ENCODE peak calls at places on chromosomes 2 and 18, in seven cellular contexts. One of them, this sample, is unnamed.

GRCh38 chr18:44715841-44716240 is 35.2 kb downstream of the SETBP1 start:
- DNase-seq in left ventricle myocardium inferior: no peak
- DNase-seq in adipocyte: peak; percentile 27
- DNase-seq in progenitor cell of endocrine pancreas: no peak
- DNase-seq in stimulated activated CD4-positive, alpha-beta T cell treated with anti-CD3 and anti-CD28 coated beads, TNF-alpha, amount 100 ng/mL, for 4 hours: no peak
- DNase-seq in COR-L47: peak; percentile 82
- DNase-seq in neuronal stem cell: no peak
- DNase-seq in this sample: no peak

GRCh38 chr18:47736376-47737140 is 193.9 kb downstream of the SMAD2 start:
- DNase-seq in left ventricle myocardium inferior: no peak
- DNase-seq in adipocyte: no peak
- DNase-seq in progenitor cell of endocrine pancreas: no peak
- DNase-seq in stimulated activated CD4-positive, alpha-beta T cell treated with anti-CD3 and anti-CD28 coated beads, TNF-alpha, amount 100 ng/mL, for 4 hours: no peak
- DNase-seq in COR-L47: no peak
- DNase-seq in neuronal stem cell: no peak
- DNase-seq in this sample: no peak

GRCh38 chr18:12048010-12048826 is 45.4 kb upstream of the ANKRD62 start:
- DNase-seq in left ventricle myocardium inferior: no peak
- DNase-seq in adipocyte: no peak
- DNase-seq in progenitor cell of endocrine pancreas: no peak
- DNase-seq in stimulated activated CD4-positive, alpha-beta T cell treated with anti-CD3 and anti-CD28 coated beads, TNF-alpha, amount 100 ng/mL, for 4 hours: no peak
- DNase-seq in COR-L47: no peak
- DNase-seq in neuronal stem cell: no peak
- DNase-seq in this sample: no peak

GRCh38 chr2:154427453-154427852 is 271.0 kb upstream of the KCNJ3 start:
- DNase-seq in left ventricle myocardium inferior: no peak
- DNase-seq in adipocyte: no peak
- DNase-seq in progenitor cell of endocrine pancreas: no peak
- DNase-seq in stimulated activated CD4-positive, alpha-beta T cell treated with anti-CD3 and anti-CD28 coated beads, TNF-alpha, amount 100 ng/mL, for 4 hours: no peak
- DNase-seq in COR-L47: no peak
- DNase-seq in neuronal stem cell: no peak
- DNase-seq in this sample: no peak

GRCh38 chr2:113277474-113278072 is 1.1 kb downstream of the PAX8 start:
- DNase-seq in left ventricle myocardium inferior: no peak
- DNase-seq in adipocyte: no peak
- DNase-seq in progenitor cell of endocrine pancreas: no peak
- DNase-seq in stimulated activated CD4-positive, alpha-beta T cell treated with anti-CD3 and anti-CD28 coated beads, TNF-alpha, amount 100 ng/mL, for 4 hours: no peak
- DNase-seq in COR-L47: no peak
- DNase-seq in neuronal stem cell: peak; percentile 47
- DNase-seq in this sample: no peak

GRCh38 chr2:231920366-231920765 is 5.8 kb downstream of the NPPC start:
- DNase-seq in left ventricle myocardium inferior: peak; percentile 2
- DNase-seq in adipocyte: no peak
- DNase-seq in progenitor cell of endocrine pancreas: no peak
- DNase-seq in stimulated activated CD4-positive, alpha-beta T cell treated with anti-CD3 and anti-CD28 coated beads, TNF-alpha, amount 100 ng/mL, for 4 hours: no peak
- DNase-seq in COR-L47: no peak
- DNase-seq in neuronal stem cell: no peak
- DNase-seq in this sample: no peak

GRCh38 chr2:69975136-69975852 is 13.9 kb upstream of the ASPRV1 start:
- DNase-seq in left ventricle myocardium inferior: no peak
- DNase-seq in adipocyte: no peak
- DNase-seq in progenitor cell of endocrine pancreas: no peak
- DNase-seq in stimulated activated CD4-positive, alpha-beta T cell treated with anti-CD3 and anti-CD28 coated beads, TNF-alpha, amount 100 ng/mL, for 4 hours: no peak
- DNase-seq in COR-L47: no peak
- DNase-seq in neuronal stem cell: no peak
- DNase-seq in this sample: no peak

GRCh38 chr2:240917684-240918257 is 11.6 kb downstream of the CROCC2 start:
- DNase-seq in left ventricle myocardium inferior: peak; percentile 13
- DNase-seq in adipocyte: no peak
- DNase-seq in progenitor cell of endocrine pancreas: no peak
- DNase-seq in stimulated activated CD4-positive, alpha-beta T cell treated with anti-CD3 and anti-CD28 coated beads, TNF-alpha, amount 100 ng/mL, for 4 hours: no peak
- DNase-seq in COR-L47: no peak
- DNase-seq in neuronal stem cell: no peak
- DNase-seq in this sample: no peak

GRCh38 chr2:216539791-216540241 is 41.2 kb downstream of the RPL37A start:
- DNase-seq in left ventricle myocardium inferior: peak; percentile 74
- DNase-seq in adipocyte: peak; percentile 51
- DNase-seq in progenitor cell of endocrine pancreas: no peak
- DNase-seq in stimulated activated CD4-positive, alpha-beta T cell treated with anti-CD3 and anti-CD28 coated beads, TNF-alpha, amount 100 ng/mL, for 4 hours: no peak
- DNase-seq in COR-L47: peak; percentile 97
- DNase-seq in neuronal stem cell: no peak
- DNase-seq in this sample: no peak

GRCh38 chr2:152344561-152345195 is 9.7 kb downstream of the FMNL2 start:
- DNase-seq in left ventricle myocardium inferior: no peak
- DNase-seq in adipocyte: no peak
- DNase-seq in progenitor cell of endocrine pancreas: no peak
- DNase-seq in stimulated activated CD4-positive, alpha-beta T cell treated with anti-CD3 and anti-CD28 coated beads, TNF-alpha, amount 100 ng/mL, for 4 hours: no peak
- DNase-seq in COR-L47: peak; percentile 67
- DNase-seq in neuronal stem cell: no peak
- DNase-seq in this sample: no peak

GRCh38 chr2:206442854-206443734 is at the start of gene ADAM23:
- DNase-seq in left ventricle myocardium inferior: peak; percentile 54
- DNase-seq in adipocyte: peak; percentile 88
- DNase-seq in progenitor cell of endocrine pancreas: peak; percentile 26
- DNase-seq in stimulated activated CD4-positive, alpha-beta T cell treated with anti-CD3 and anti-CD28 coated beads, TNF-alpha, amount 100 ng/mL, for 4 hours: peak; percentile 3
- DNase-seq in COR-L47: peak; percentile 80
- DNase-seq in neuronal stem cell: peak; percentile 82
- DNase-seq in this sample: peak; percentile 35

GRCh38 chr2:137964066-137964858 is at the start of gene HNMT:
- DNase-seq in left ventricle myocardium inferior: no peak
- DNase-seq in adipocyte: peak; percentile 65
- DNase-seq in progenitor cell of endocrine pancreas: peak; percentile 29
- DNase-seq in stimulated activated CD4-positive, alpha-beta T cell treated with anti-CD3 and anti-CD28 coated beads, TNF-alpha, amount 100 ng/mL, for 4 hours: no peak
- DNase-seq in COR-L47: no peak
- DNase-seq in neuronal stem cell: peak; percentile 33
- DNase-seq in this sample: no peak